ENCODE peak calls at places on chromosomes 2 and 18, in nine cellular contexts. G is GM23338, E is occipital lobe, Z is Karpas-422, J is astrocyte of the spinal cord, C is posterior cingulate gyrus, Y is pancreas, U is left colon, Q is NCI-H1105 treated with DMSO at 0.1 percent for 48 hours. T is an unnamed sample.

GRCh38 chr2:225771691-225772090 is 372.2 kb downstream of the NYAP2 start:
- DNase-seq in Q (no peak), J (no peak), E (no peak), Y (no peak), U (no peak), C (no peak), G (no peak), Z (peak; percentile 23), T (no peak)

GRCh38 chr18:57807336-57808117 is 4.4 kb upstream of the ATP8B1 start:
- DNase-seq in Z (no peak), Y (no peak), J (peak; percentile 81), G (no peak), U (no peak), C (no peak), Q (no peak), E (no peak), T (no peak)

GRCh38 chr2:11811036-11811654 is 64.7 kb downstream of the LPIN1 start:
- DNase-seq in U (no peak), E (no peak), Q (no peak), G (no peak), Y (no peak), J (no peak), C (no peak), Z (no peak), T (no peak)

GRCh38 chr2:179701524-179702110 is 159.8 kb downstream of the ZNF385B start:
- DNase-seq in G (no peak), E (no peak), U (no peak), J (no peak), Q (no peak), Y (no peak), Z (no peak), C (no peak), T (no peak)

GRCh38 chr18:159037-159652 is 788 bp downstream of the USP14 start:
- DNase-seq in Z (peak; percentile 52), G (peak; percentile 27), U (no peak), Q (no peak), E (no peak), J (no peak), C (no peak), Y (no peak), T (peak; percentile 22)

GRCh38 chr2:65450810-65451209 is 18.4 kb upstream of the SPRED2 start:
- DNase-seq in Q (no peak), G (no peak), Z (no peak), C (no peak), U (no peak), J (no peak), E (no peak), Y (no peak), T (no peak)

GRCh38 chr18:36284268-36284667 is 13.2 kb upstream of the FHOD3 start:
- DNase-seq in J (no peak), G (no peak), Q (no peak), Z (no peak), E (no peak), U (no peak), Y (no peak), C (no peak), T (no peak)

GRCh38 chr2:215863687-215864086 is 149.7 kb downstream of the MREG start:
- DNase-seq in Q (no peak), E (no peak), Z (no peak), Y (no peak), C (no peak), G (no peak), J (no peak), U (no peak), T (no peak)

GRCh38 chr18:67672142-67672541 is 155.6 kb upstream of the DSEL start:
- DNase-seq in C (no peak), U (no peak), J (no peak), E (no peak), G (no peak), Z (no peak), Y (no peak), Q (no peak), T (peak; percentile 59)

GRCh38 chr2:127176371-127177311 is 43.5 kb downstream of the CYP27C1 start:
- DNase-seq in U (peak; percentile 56), J (no peak), C (no peak), Y (no peak), Z (no peak), E (peak; percentile 31), G (peak; percentile 54), Q (no peak), T (no peak)

GRCh38 chr2:193518061-193518817 is 1323.5 kb upstream of the TMEFF2 start:
- DNase-seq in Q (no peak), Z (no peak), U (no peak), G (peak; percentile 12), J (peak; percentile 87), Y (no peak), E (no peak), C (no peak), T (peak; percentile 82)

GRCh38 chr18:58388736-58389135 is 240.2 kb downstream of the ALPK2 start:
- DNase-seq in Q (no peak), Z (no peak), U (no peak), E (no peak), Y (no peak), G (no peak), J (no peak), C (no peak), T (no peak)

T was measured in bronchial epithelial cell.